ENCODE peak calls at places on chromosomes 13 and 19, in eight cellular contexts. One of them, this sample, is unnamed.

GRCh38 chr19:48393559-48394330 is at the start of gene GRIN2D:
- DNase-seq in GDM1: no peak
- DNase-seq in kidney tubule cell: no peak
- DNase-seq in DMS153: no peak
- DNase-seq in activated T-cell treated with anti-CD3 and anti-CD28 coated beads, Interleukin-2, amount 50 U/mL, for 24 hours: peak; percentile 53
- DNase-seq in activated CD4-positive, alpha-beta T cell treated with anti-CD3 and anti-CD28 coated beads, Interleukin-2, amount 50 U/mL, for 24 hours: no peak
- DNase-seq in stimulated activated CD4-positive, alpha-beta T cell treated with anti-CD3 and anti-CD28 coated beads, Interleukin-4, amount 100 ng/mL, for 1 hour: no peak
- DNase-seq in lung: no peak
- DNase-seq in this sample: peak; percentile 74

GRCh38 chr13:87093399-87093798 is 577.8 kb upstream of the SLITRK5 start:
- DNase-seq in GDM1: no peak
- DNase-seq in kidney tubule cell: no peak
- DNase-seq in DMS153: no peak
- DNase-seq in activated T-cell treated with anti-CD3 and anti-CD28 coated beads, Interleukin-2, amount 50 U/mL, for 24 hours: no peak
- DNase-seq in activated CD4-positive, alpha-beta T cell treated with anti-CD3 and anti-CD28 coated beads, Interleukin-2, amount 50 U/mL, for 24 hours: no peak
- DNase-seq in stimulated activated CD4-positive, alpha-beta T cell treated with anti-CD3 and anti-CD28 coated beads, Interleukin-4, amount 100 ng/mL, for 1 hour: no peak
- DNase-seq in lung: no peak
- DNase-seq in this sample: no peak

GRCh38 chr13:23979361-23980159 is 82.3 kb upstream of the C1QTNF9B start:
- DNase-seq in GDM1: no peak
- DNase-seq in kidney tubule cell: peak; percentile 74
- DNase-seq in DMS153: no peak
- DNase-seq in activated T-cell treated with anti-CD3 and anti-CD28 coated beads, Interleukin-2, amount 50 U/mL, for 24 hours: peak; percentile 46
- DNase-seq in activated CD4-positive, alpha-beta T cell treated with anti-CD3 and anti-CD28 coated beads, Interleukin-2, amount 50 U/mL, for 24 hours: no peak
- DNase-seq in stimulated activated CD4-positive, alpha-beta T cell treated with anti-CD3 and anti-CD28 coated beads, Interleukin-4, amount 100 ng/mL, for 1 hour: peak; percentile 15
- DNase-seq in lung: peak; percentile 77
- DNase-seq in this sample: peak; percentile 90

GRCh38 chr19:38801359-38802095 is 11.2 kb downstream of the LGALS4 start:
- DNase-seq in GDM1: no peak
- DNase-seq in kidney tubule cell: no peak
- DNase-seq in DMS153: no peak
- DNase-seq in activated T-cell treated with anti-CD3 and anti-CD28 coated beads, Interleukin-2, amount 50 U/mL, for 24 hours: no peak
- DNase-seq in activated CD4-positive, alpha-beta T cell treated with anti-CD3 and anti-CD28 coated beads, Interleukin-2, amount 50 U/mL, for 24 hours: no peak
- DNase-seq in stimulated activated CD4-positive, alpha-beta T cell treated with anti-CD3 and anti-CD28 coated beads, Interleukin-4, amount 100 ng/mL, for 1 hour: no peak
- DNase-seq in lung: no peak
- DNase-seq in this sample: no peak

GRCh38 chr13:44903596-44903995 is 85.7 kb downstream of the NUFIP1 start:
- DNase-seq in GDM1: no peak
- DNase-seq in kidney tubule cell: peak; percentile 19
- DNase-seq in DMS153: no peak
- DNase-seq in activated T-cell treated with anti-CD3 and anti-CD28 coated beads, Interleukin-2, amount 50 U/mL, for 24 hours: no peak
- DNase-seq in activated CD4-positive, alpha-beta T cell treated with anti-CD3 and anti-CD28 coated beads, Interleukin-2, amount 50 U/mL, for 24 hours: no peak
- DNase-seq in stimulated activated CD4-positive, alpha-beta T cell treated with anti-CD3 and anti-CD28 coated beads, Interleukin-4, amount 100 ng/mL, for 1 hour: no peak
- DNase-seq in lung: peak; percentile 50
- DNase-seq in this sample: peak; percentile 39

GRCh38 chr19:50315773-50316448 is 13.3 kb downstream of the KCNC3 start:
- DNase-seq in GDM1: no peak
- DNase-seq in kidney tubule cell: peak; percentile 12
- DNase-seq in DMS153: peak; percentile 56
- DNase-seq in activated T-cell treated with anti-CD3 and anti-CD28 coated beads, Interleukin-2, amount 50 U/mL, for 24 hours: no peak
- DNase-seq in activated CD4-positive, alpha-beta T cell treated with anti-CD3 and anti-CD28 coated beads, Interleukin-2, amount 50 U/mL, for 24 hours: no peak
- DNase-seq in stimulated activated CD4-positive, alpha-beta T cell treated with anti-CD3 and anti-CD28 coated beads, Interleukin-4, amount 100 ng/mL, for 1 hour: peak; percentile 38
- DNase-seq in lung: no peak
- DNase-seq in this sample: peak; percentile 69

GRCh38 chr13:83618966-83619365 is 263.3 kb downstream of the SLITRK1 start:
- DNase-seq in GDM1: no peak
- DNase-seq in kidney tubule cell: no peak
- DNase-seq in DMS153: no peak
- DNase-seq in activated T-cell treated with anti-CD3 and anti-CD28 coated beads, Interleukin-2, amount 50 U/mL, for 24 hours: no peak
- DNase-seq in activated CD4-positive, alpha-beta T cell treated with anti-CD3 and anti-CD28 coated beads, Interleukin-2, amount 50 U/mL, for 24 hours: no peak
- DNase-seq in stimulated activated CD4-positive, alpha-beta T cell treated with anti-CD3 and anti-CD28 coated beads, Interleukin-4, amount 100 ng/mL, for 1 hour: no peak
- DNase-seq in lung: no peak
- DNase-seq in this sample: no peak

GRCh38 chr13:108102771-108103170 is 112.6 kb downstream of the LIG4 start:
- DNase-seq in GDM1: no peak
- DNase-seq in kidney tubule cell: no peak
- DNase-seq in DMS153: no peak
- DNase-seq in activated T-cell treated with anti-CD3 and anti-CD28 coated beads, Interleukin-2, amount 50 U/mL, for 24 hours: no peak
- DNase-seq in activated CD4-positive, alpha-beta T cell treated with anti-CD3 and anti-CD28 coated beads, Interleukin-2, amount 50 U/mL, for 24 hours: no peak
- DNase-seq in stimulated activated CD4-positive, alpha-beta T cell treated with anti-CD3 and anti-CD28 coated beads, Interleukin-4, amount 100 ng/mL, for 1 hour: no peak
- DNase-seq in lung: no peak
- DNase-seq in this sample: no peak